ENCODE peak calls at places on chromosome 14, in four cellular contexts. One of them, this sample, is unnamed.

GRCh38 chr14:54085137-54085810 is 128.6 kb upstream of the BMP4 start:
- DNase-seq in foreskin keratinocyte: no peak
- DNase-seq in iPS-NIHi11: no peak
- DNase-seq in endothelial cell: no peak
- DNase-seq in this sample: no peak

GRCh38 chr14:61461808-61462275 is 140.5 kb downstream of the PRKCH start:
- DNase-seq in foreskin keratinocyte: peak
- DNase-seq in iPS-NIHi11: peak
- DNase-seq in endothelial cell: peak
- DNase-seq in this sample: peak

GRCh38 chr14:22474730-22475351 is 114.2 kb downstream of the DAD1 start:
- DNase-seq in foreskin keratinocyte: no peak
- DNase-seq in iPS-NIHi11: no peak
- DNase-seq in endothelial cell: no peak
- DNase-seq in this sample: no peak

GRCh38 chr14:50344831-50345563 is 32.9 kb downstream of the DMAC2L start:
- DNase-seq in foreskin keratinocyte: no peak
- DNase-seq in iPS-NIHi11: no peak
- DNase-seq in endothelial cell: no peak
- DNase-seq in this sample: no peak

GRCh38 chr14:84323963-84324362 is 1206.0 kb upstream of the FLRT2 start:
- DNase-seq in foreskin keratinocyte: peak
- DNase-seq in iPS-NIHi11: no peak
- DNase-seq in endothelial cell: no peak
- DNase-seq in this sample: no peak

GRCh38 chr14:70856851-70857498 is 47.7 kb upstream of the MAP3K9 start:
- DNase-seq in foreskin keratinocyte: peak
- DNase-seq in iPS-NIHi11: no peak
- DNase-seq in endothelial cell: no peak
- DNase-seq in this sample: no peak

GRCh38 chr14:37588956-37589737 is 5.9 kb downstream of the FOXA1 start:
- DNase-seq in foreskin keratinocyte: no peak
- DNase-seq in iPS-NIHi11: no peak
- DNase-seq in endothelial cell: no peak
- DNase-seq in this sample: no peak

GRCh38 chr14:70906785-70907171 is 481 bp upstream of the PCNX1 start:
- DNase-seq in foreskin keratinocyte: no peak
- DNase-seq in iPS-NIHi11: no peak
- DNase-seq in endothelial cell: no peak
- DNase-seq in this sample: no peak

GRCh38 chr14:73741876-73742519 is 27.8 kb upstream of the PNMA1 start:
- DNase-seq in foreskin keratinocyte: peak
- DNase-seq in iPS-NIHi11: no peak
- DNase-seq in endothelial cell: no peak
- DNase-seq in this sample: no peak

This sample was measured in NAMALWA.